ENCODE peak calls at places on chromosomes 7 and 10, in six cellular contexts. W is upper lobe of right lung, R is AG09319, I is heart left ventricle, D is osteocyte, S is lower lobe of right lung. H is an unnamed sample.

GRCh38 chr7:1940863-1941262 is 270.8 kb downstream of the ELFN1 start:
- DNase-seq in I (peak; percentile 21), S (peak; percentile 50), D (no peak), W (no peak), R (no peak), H (peak; percentile 46)

GRCh38 chr10:132018446-132018845 is 36.7 kb upstream of the BNIP3 start:
- DNase-seq in S (no peak), W (no peak), I (no peak), D (no peak), R (no peak), H (no peak)

GRCh38 chr10:86152911-86153310 is 213.7 kb downstream of the GRID1 start:
- DNase-seq in D (no peak), R (no peak), S (no peak), I (no peak), W (no peak), H (no peak)

GRCh38 chr10:18429335-18429734 is 222.1 kb downstream of the NSUN6 start:
- DNase-seq in I (no peak), W (no peak), R (no peak), D (no peak), S (no peak), H (no peak)

GRCh38 chr10:28661035-28661434 is 16.3 kb upstream of the BAMBI start:
- DNase-seq in I (no peak), W (no peak), S (no peak), R (peak; percentile 41), D (no peak), H (no peak)

GRCh38 chr7:2471022-2471329 is 5.2 kb downstream of the GRIFIN start:
- DNase-seq in I (no peak), W (no peak), S (no peak), D (no peak), R (no peak), H (no peak)

GRCh38 chr10:100315603-100316002 is 14.4 kb downstream of the PKD2L1 start:
- DNase-seq in W (no peak), I (no peak), R (no peak), S (no peak), D (no peak), H (no peak)

GRCh38 chr10:5088703-5089261 is 5.4 kb upstream of the AKR1C3 start:
- DNase-seq in R (no peak), I (no peak), D (no peak), S (no peak), W (no peak), H (no peak)

GRCh38 chr7:2060701-2061100 is 172.0 kb downstream of the MAD1L1 start:
- DNase-seq in R (no peak), S (no peak), W (no peak), D (no peak), I (no peak), H (no peak)

GRCh38 chr7:820341-820740 is 11.9 kb upstream of the SUN1 start:
- DNase-seq in R (no peak), S (no peak), W (no peak), D (no peak), I (peak; percentile 1), H (no peak)

GRCh38 chr7:822692-823276 is 9.5 kb upstream of the SUN1 start:
- DNase-seq in S (no peak), W (no peak), R (no peak), D (no peak), I (peak; percentile 20), H (no peak)

GRCh38 chr7:824106-824505 is 8.2 kb upstream of the SUN1 start:
- DNase-seq in W (no peak), D (no peak), I (peak; percentile 25), S (no peak), R (no peak), H (no peak)

GRCh38 chr7:823639-824038 is 8.6 kb upstream of the SUN1 start:
- DNase-seq in R (no peak), I (peak; percentile 28), W (no peak), D (no peak), S (no peak), H (no peak)

DNA sequence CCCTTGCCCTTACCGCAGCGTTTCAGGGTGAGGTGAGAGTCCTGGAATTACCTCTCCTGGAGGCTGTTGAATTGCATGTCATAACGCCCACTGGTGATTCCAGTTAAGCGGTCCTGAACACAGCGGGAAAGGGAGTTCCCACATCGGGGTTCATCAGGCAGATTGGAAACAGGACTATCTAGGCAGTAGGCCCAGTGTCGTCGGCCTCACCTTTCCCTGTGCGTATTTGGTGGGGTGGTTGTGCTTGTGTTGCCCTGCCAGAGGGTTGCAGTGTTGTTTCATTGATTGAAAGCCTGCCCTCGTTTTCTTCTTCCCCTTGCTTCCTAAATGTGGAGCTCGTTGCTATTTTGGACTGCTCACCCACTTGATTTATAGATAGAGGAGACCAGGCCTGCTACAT is 10.6 kb upstream of the SUN1 start:
- DNase-seq in I (peak; percentile 44), D (no peak), W (no peak), R (no peak), S (peak; percentile 27), H (no peak)
- TF ChIP-seq CTCF in I (no peak), D (no peak), W (no peak), R (no peak), S (no peak), H (no peak)

GRCh38 chr10:101441539-101442455 is 87.8 kb downstream of the BTRC start:
- DNase-seq in W (no peak), S (no peak), R (peak; percentile 29), D (no peak), I (no peak), H (no peak)
- TF ChIP-seq CTCF in W (peak; percentile 56), S (peak; percentile 48), R (peak; percentile 63), D (peak; percentile 71), I (peak; percentile 53), H (peak; percentile 33)

GRCh38 chr10:49666054-49666453 is 13.4 kb upstream of the C10orf53 start:
- DNase-seq in W (no peak), R (no peak), I (no peak), S (no peak), D (peak; percentile 73), H (no peak)
- TF ChIP-seq CTCF in W (no peak), R (no peak), I (no peak), S (no peak), D (no peak), H (no peak)

GRCh38 chr10:112728118-112728963 is 221.7 kb upstream of the TCF7L2 start:
- DNase-seq in I (no peak), D (no peak), W (no peak), R (no peak), S (no peak), H (no peak)
- TF ChIP-seq CTCF in I (no peak), D (no peak), W (no peak), R (no peak), S (no peak), H (no peak)

GRCh38 chr7:40483630-40484029 is 348.8 kb downstream of the SUGCT start:
- DNase-seq in I (no peak), W (no peak), S (no peak), R (no peak), D (no peak), H (no peak)
- TF ChIP-seq CTCF in I (no peak), W (no peak), S (no peak), R (no peak), D (no peak), H (no peak)

GRCh38 chr10:115427611-115428010 is 334.4 kb downstream of the ATRNL1 start:
- DNase-seq in R (no peak), S (no peak), I (no peak), D (no peak), W (no peak), H (no peak)

GRCh38 chr10:115436999-115437398 is 343.8 kb downstream of the ATRNL1 start:
- DNase-seq in W (no peak), S (no peak), I (no peak), R (no peak), D (no peak), H (no peak)

GRCh38 chr10:115432188-115432819 is 339.1 kb downstream of the ATRNL1 start:
- DNase-seq in R (no peak), D (no peak), S (no peak), W (no peak), I (no peak), H (no peak)
- TF ChIP-seq CTCF in R (no peak), D (peak; percentile 77), S (no peak), W (peak; percentile 31), I (no peak), H (no peak)

DNA sequence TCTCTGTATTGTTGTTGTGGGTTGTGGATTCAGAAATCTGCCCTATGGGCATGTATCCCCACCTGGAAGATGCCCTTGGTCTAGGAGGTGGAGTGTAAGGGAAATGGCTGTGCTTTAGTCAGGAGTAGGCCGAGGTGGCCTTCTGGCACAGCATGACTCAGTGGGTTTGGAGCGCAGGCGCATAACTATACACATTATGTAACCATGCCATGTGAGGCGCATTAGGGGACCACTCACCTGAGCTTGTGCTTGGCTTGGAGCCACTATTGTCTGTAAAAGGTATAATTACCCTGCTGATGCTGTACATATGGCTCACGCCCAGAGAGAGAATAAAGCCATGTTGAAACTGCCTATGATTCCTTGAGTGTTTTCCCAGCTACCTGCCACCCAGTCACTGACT is 20.6 kb upstream of the ADAMTS14 start:
- DNase-seq in D (no peak), S (no peak), R (no peak), W (no peak), I (no peak), H (no peak)
- TF ChIP-seq CTCF in D (no peak), S (no peak), R (no peak), W (no peak), I (no peak), H (no peak)

DNA sequence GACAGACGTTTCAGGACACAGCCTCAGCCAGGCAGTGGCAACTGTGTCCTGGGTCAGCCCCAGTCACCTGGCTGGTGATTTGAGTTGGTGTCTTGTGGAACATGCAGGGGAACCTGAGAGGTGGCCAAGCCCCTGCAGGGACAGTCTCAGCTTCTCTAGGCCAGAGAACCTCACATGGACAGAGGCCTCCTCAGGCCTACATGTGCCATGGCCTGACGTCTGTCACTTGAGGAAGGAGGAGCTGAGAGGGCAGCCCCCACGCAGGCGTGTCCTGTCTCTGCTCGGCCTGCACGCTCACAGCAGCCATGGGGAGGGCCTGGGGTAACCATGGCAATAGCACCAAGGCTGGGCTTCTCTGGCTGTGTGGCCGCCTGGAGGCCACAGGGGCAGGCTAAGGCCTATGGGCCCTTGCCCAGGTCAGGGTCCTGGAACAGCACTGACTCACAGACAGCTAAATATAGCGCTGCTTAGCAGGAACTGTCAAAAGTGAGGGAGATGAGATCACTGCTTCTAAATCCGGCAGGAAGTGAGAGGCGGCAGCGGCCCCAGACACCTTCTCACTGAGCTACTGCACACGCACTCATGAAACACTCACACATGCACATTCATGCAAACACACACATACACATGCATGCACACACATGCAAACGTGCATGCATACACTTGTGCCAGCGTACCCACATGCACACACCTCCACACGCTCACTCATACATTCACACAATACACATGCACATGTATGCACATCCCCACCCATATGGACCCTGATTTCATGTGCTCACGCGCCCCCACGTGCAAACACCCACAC is 57.0 kb downstream of the YKT6 start:
- DNase-seq in W (peak; percentile 85), I (peak; percentile 89), S (peak; percentile 83), D (no peak), R (no peak), H (peak; percentile 76)
- TF ChIP-seq CTCF in W (no peak), I (no peak), S (peak; percentile 13), D (no peak), R (no peak), H (no peak)

H was measured in CD14-positive monocyte.